ENCODE peak calls at places on chromosomes 7 and 10, in six cellular contexts. N, U, C, B, S and I are unnamed samples.

GRCh38 chr7:95772298-95772770 is at the start of gene DYNC1I1:
- DNase-seq in N (peak), U (peak), C (no peak), B (peak), S (no peak), I (peak)

GRCh38 chr7:55254596-55255500 is 110.3 kb upstream of the LANCL2 start:
- DNase-seq in N (peak), U (peak), C (peak), B (peak), S (no peak), I (peak)

GRCh38 chr7:55538538-55538937 is 33.8 kb downstream of the VOPP1 start:
- DNase-seq in N (no peak), U (no peak), C (no peak), B (no peak), S (no peak), I (no peak)

GRCh38 chr7:124084024-124084423 is 51.2 kb upstream of the TMEM229A start:
- DNase-seq in N (no peak), U (no peak), C (no peak), B (no peak), S (no peak), I (no peak)

GRCh38 chr7:85529197-85529596 is 342.3 kb upstream of the SEMA3D start:
- DNase-seq in N (no peak), U (no peak), C (no peak), B (no peak), S (no peak), I (peak)

GRCh38 chr7:41576176-41576575 is 126.7 kb downstream of the INHBA start:
- DNase-seq in N (no peak), U (no peak), C (no peak), B (no peak), S (no peak), I (no peak)

GRCh38 chr10:4061441-4061951 is 276.5 kb upstream of the KLF6 start:
- DNase-seq in N (no peak), U (no peak), C (no peak), B (no peak), S (no peak), I (no peak)

GRCh38 chr7:135856356-135857144 is 107.9 kb upstream of the FAM180A start:
- DNase-seq in N (no peak), U (no peak), C (no peak), B (no peak), S (no peak), I (no peak)

GRCh38 chr7:4111166-4111565 is 570.9 kb upstream of the FOXK1 start:
- DNase-seq in N (no peak), U (no peak), C (no peak), B (no peak), S (no peak), I (no peak)

GRCh38 chr10:119597405-119598186 is 832 bp upstream of the TIAL1 start:
- DNase-seq in N (no peak), U (no peak), C (no peak), B (no peak), S (peak), I (peak)

GRCh38 chr10:51888263-51888662 is 188.9 kb upstream of the CSTF2T start:
- DNase-seq in N (no peak), U (no peak), C (no peak), B (no peak), S (no peak), I (no peak)

GRCh38 chr10:4127518-4128315 is 342.7 kb upstream of the KLF6 start:
- DNase-seq in N (no peak), U (peak), C (no peak), B (no peak), S (peak), I (peak)

GRCh38 chr7:45182856-45183710 is 25.5 kb downstream of the RAMP3 start:
- DNase-seq in N (no peak), U (no peak), C (no peak), B (no peak), S (no peak), I (no peak)

GRCh38 chr10:128029280-128029618 is 97.0 kb downstream of the MKI67 start:
- DNase-seq in N (no peak), U (no peak), C (no peak), B (no peak), S (no peak), I (no peak)

GRCh38 chr7:27631411-27631810 is 31.3 kb downstream of the HIBADH start:
- DNase-seq in N (no peak), U (no peak), C (no peak), B (no peak), S (no peak), I (no peak)

GRCh38 chr10:125707852-125708468 is 11.5 kb upstream of the EDRF1 start:
- DNase-seq in N (no peak), U (peak), C (no peak), B (no peak), S (no peak), I (no peak)

GRCh38 chr10:125710267-125710563 is 9.3 kb upstream of the EDRF1 start:
- DNase-seq in N (no peak), U (no peak), C (no peak), B (no peak), S (no peak), I (no peak)

GRCh38 chr10:125709553-125710266 is 9.8 kb upstream of the EDRF1 start:
- DNase-seq in N (no peak), U (no peak), C (no peak), B (no peak), S (no peak), I (no peak)

GRCh38 chr10:125711110-125711750 is 8.3 kb upstream of the EDRF1 start:
- DNase-seq in N (no peak), U (peak), C (no peak), B (peak), S (no peak), I (peak)

GRCh38 chr10:125708971-125709503 is 10.5 kb upstream of the EDRF1 start:
- DNase-seq in N (no peak), U (no peak), C (no peak), B (no peak), S (peak), I (no peak)
- TF ChIP-seq CREB1 in N (no peak), U (no peak), C (no peak), B (no peak), S (no peak), I (no peak)

GRCh38 chr10:44978570-44979280 is at the start of gene DEPP1:
- DNase-seq in N (peak), U (peak), C (peak), B (peak), S (no peak), I (peak)
- TF ChIP-seq CREB1 in N (no peak), U (no peak), C (no peak), B (no peak), S (no peak), I (no peak)

DNA sequence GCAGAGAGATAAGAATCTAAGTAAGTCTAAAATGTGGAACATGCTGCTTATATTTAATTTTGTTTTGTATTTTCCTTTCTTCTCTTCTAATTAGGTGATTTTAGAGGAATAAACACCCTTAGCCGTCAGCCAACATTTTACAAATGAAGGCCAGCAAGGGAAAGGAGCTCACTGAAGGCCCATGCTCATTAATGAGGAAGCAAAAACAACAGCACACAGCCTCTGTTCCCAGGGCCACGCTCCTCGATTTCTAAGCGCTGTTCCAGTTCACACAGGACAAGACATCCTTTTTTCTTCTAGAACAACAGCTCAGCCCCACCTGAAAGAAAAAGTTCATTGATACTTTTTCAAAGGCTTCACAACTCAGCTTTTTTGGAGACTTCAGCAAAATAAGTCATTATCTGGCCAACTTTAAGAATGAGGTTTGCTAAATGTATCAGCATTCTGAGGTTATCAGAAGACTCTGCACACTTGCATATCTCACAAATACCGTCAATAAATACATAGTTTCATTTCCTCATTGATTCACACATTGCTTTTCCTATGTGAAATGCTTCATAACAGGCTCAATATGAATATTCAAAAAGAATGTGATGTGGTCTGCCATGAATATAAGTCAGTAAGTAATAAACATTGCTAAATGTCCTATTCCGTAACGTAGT is 34.8 kb upstream of the SFMBT2 start:
- DNase-seq in N (no peak), U (no peak), C (no peak), B (no peak), S (no peak), I (no peak)
- TF ChIP-seq CREB1 in N (no peak), U (no peak), C (no peak), B (no peak), S (peak), I (no peak)

GRCh38 chr7:150940446-150941102 is 37.5 kb downstream of the KCNH2 start:
- DNase-seq in N (no peak), U (no peak), C (no peak), B (no peak), S (no peak), I (no peak)

GRCh38 chr7:150936018-150936417 is 42.1 kb downstream of the KCNH2 start:
- DNase-seq in N (no peak), U (no peak), C (no peak), B (no peak), S (no peak), I (no peak)

GRCh38 chr7:150938566-150938965 is 39.6 kb downstream of the KCNH2 start:
- DNase-seq in N (no peak), U (no peak), C (no peak), B (no peak), S (no peak), I (no peak)

GRCh38 chr7:150939052-150939810 is 38.9 kb downstream of the KCNH2 start:
- DNase-seq in N (no peak), U (no peak), C (no peak), B (no peak), S (no peak), I (no peak)

DNA sequence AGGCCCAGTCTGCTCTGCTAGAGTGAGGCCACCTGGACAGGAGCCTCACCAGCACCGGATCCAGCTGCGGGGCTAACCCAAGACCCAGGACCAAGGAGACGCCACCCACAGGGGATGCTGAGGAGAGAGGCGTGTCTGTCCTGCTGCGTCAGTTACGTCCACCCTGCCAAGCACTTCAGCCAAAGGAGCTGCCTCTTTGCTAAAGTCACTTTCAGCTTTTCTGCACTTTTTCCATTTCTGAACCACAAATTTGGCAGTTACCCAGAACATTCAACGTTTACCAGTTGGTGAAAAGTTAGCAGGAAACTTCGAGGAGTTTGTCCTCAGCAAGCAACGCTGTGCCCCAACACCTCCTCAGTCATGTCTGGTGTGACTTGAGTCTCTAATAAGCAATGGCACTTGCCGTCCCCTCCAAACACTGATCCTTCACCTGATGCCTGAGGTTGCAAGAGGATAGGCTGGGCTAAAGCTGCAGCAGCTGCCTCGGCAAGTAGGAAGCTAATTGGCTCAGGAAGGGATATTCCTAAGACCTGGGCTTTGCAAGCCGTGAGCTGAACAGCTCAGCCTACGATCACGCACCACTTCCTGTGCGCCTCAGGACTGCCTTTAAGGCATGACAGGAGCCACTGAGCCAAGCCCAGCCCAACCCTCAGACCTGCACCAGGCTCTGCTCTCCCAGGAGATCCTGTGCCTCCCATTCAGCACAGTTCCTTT is 40.1 kb downstream of the KCNH2 start:
- DNase-seq in N (no peak), U (no peak), C (no peak), B (peak), S (no peak), I (peak)
- TF ChIP-seq CREB1 in N (no peak), U (no peak), C (no peak), B (no peak), S (no peak), I (no peak)

DNA sequence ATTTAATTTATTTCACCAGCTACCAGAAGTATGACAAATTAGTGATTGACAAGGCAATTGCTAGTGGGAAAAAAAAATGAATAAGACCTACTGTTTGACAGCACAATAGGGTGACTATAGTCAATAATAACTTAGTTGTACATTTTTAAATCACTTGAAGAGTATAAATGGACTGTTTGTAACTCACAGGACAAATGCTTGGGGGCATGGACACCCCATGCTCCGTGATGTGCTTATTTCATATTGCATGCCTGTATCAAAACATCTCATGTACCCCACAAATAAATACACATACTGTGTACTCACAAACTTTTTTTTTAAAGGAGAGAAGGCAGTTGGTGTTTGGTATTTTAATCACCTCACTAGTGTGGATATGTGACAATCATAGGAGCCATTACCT is 181.1 kb downstream of the CACNB2 start:
- DNase-seq in N (no peak), U (no peak), C (no peak), B (no peak), S (no peak), I (no peak)
- TF ChIP-seq CREB1 in N (no peak), U (no peak), C (no peak), B (no peak), S (no peak), I (no peak)